ENCODE peak calls at places on chromosomes 1 and 21, in ten cellular contexts. G, F, Y, W, N, E, Z, C, V and R are unnamed samples.

GRCh38 chr1:217718873-217719272 is 87.7 kb downstream of the SPATA17 start:
- DNase-seq in G (no peak), F (no peak), Y (no peak), W (no peak), N (no peak), E (no peak), Z (no peak), C (peak), V (no peak), R (no peak)

GRCh38 chr21:45525153-45525909 is 16.9 kb downstream of the SLC19A1 start:
- DNase-seq in G (peak), F (no peak), Y (peak), W (peak), N (peak), E (no peak), Z (peak), C (no peak), V (peak), R (peak)

GRCh38 chr1:117120774-117121588 is 568 bp downstream of the TRIM45 start:
- DNase-seq in G (no peak), F (peak), Y (no peak), W (no peak), N (no peak), E (no peak), Z (no peak), C (no peak), V (peak), R (no peak)

GRCh38 chr21:32726742-32727477 is 903 bp downstream of the SYNJ1 start:
- DNase-seq in G (no peak), F (no peak), Y (peak), W (no peak), N (no peak), E (no peak), Z (peak), C (peak), V (no peak), R (peak)

GRCh38 chr21:27715131-27715530 is 748.2 kb upstream of the ADAMTS5 start:
- DNase-seq in G (no peak), F (no peak), Y (no peak), W (no peak), N (no peak), E (no peak), Z (no peak), C (no peak), V (no peak), R (no peak)

GRCh38 chr1:72412286-72412685 is 129.9 kb upstream of the NEGR1 start:
- DNase-seq in G (no peak), F (no peak), Y (no peak), W (no peak), N (no peak), E (no peak), Z (no peak), C (peak), V (no peak), R (no peak)

GRCh38 chr1:199551967-199552565 is 475.4 kb upstream of the NR5A2 start:
- DNase-seq in G (no peak), F (no peak), Y (no peak), W (peak), N (no peak), E (peak), Z (no peak), C (peak), V (peak), R (peak)

GRCh38 chr21:41029573-41029972 is 138.4 kb upstream of the BACE2 start:
- DNase-seq in G (no peak), F (no peak), Y (no peak), W (no peak), N (no peak), E (no peak), Z (no peak), C (no peak), V (no peak), R (no peak)

GRCh38 chr1:72432645-72433267 is 150.4 kb upstream of the NEGR1 start:
- DNase-seq in G (no peak), F (no peak), Y (no peak), W (no peak), N (no peak), E (no peak), Z (no peak), C (no peak), V (no peak), R (no peak)

DNA sequence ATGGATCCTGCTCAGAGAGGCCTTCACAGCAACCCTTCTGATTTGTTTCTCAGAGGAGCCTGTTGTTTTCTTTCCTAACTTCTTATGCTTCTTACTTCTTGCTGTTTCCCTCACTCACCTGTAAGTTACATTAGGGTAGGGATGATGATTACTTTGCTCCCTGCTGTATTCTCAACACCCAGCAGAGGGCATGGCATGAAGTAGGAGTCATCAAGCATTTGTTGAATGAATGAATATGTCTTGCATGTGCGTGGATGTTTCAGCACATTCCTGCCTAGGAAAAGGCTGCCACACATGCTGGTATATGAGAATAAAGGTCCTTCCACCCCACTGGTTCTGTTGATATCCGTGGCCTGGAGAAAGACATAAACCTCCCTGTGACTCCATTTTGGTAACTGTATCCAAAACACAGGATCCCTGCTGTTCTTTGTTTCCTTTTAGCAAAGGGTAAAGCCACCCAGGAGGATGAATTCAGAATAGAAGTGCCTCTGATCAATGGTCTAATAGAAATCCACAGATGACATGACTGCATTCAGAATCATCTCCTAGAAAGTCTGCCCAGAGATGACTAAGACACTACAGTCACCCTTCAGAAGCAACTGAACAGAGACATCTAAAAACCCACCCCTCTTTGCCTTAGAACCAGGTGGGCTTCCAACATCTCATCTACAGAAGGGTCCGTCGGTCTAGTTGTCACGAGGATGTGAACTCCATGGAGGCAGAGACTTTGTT is 168.8 kb downstream of the ZSCAN20 start:
- DNase-seq in G (no peak), F (no peak), Y (no peak), W (peak), N (no peak), E (no peak), Z (no peak), C (peak), V (peak), R (no peak)
- TF ChIP-seq CTCF in G (no peak), F (no peak), Y (peak), W (no peak), N (no peak), E (peak), Z (no peak), C (peak), V (peak), R (no peak)

GRCh38 chr1:1407101-1407956 is at the start of gene MRPL20:
- DNase-seq in G (peak), F (no peak), Y (peak), W (peak), N (peak), E (peak), Z (peak), C (peak), V (peak), R (peak)
- TF ChIP-seq CTCF in G (no peak), F (no peak), Y (no peak), W (no peak), N (no peak), E (no peak), Z (no peak), C (peak), V (peak), R (peak)

GRCh38 chr1:182525342-182525741 is 63.7 kb downstream of the RNASEL start:
- DNase-seq in G (no peak), F (no peak), Y (no peak), W (no peak), N (no peak), E (no peak), Z (no peak), C (no peak), V (no peak), R (no peak)

GRCh38 chr1:182527680-182528079 is 61.4 kb downstream of the RNASEL start:
- DNase-seq in G (no peak), F (no peak), Y (no peak), W (no peak), N (no peak), E (no peak), Z (no peak), C (no peak), V (no peak), R (no peak)
- TF ChIP-seq CTCF in G (no peak), F (no peak), Y (no peak), W (no peak), N (no peak), E (no peak), Z (no peak), C (no peak), V (no peak), R (no peak)

GRCh38 chr1:201527879-201528278 is 11.0 kb upstream of the NAV1 start:
- DNase-seq in G (no peak), F (no peak), Y (no peak), W (no peak), N (no peak), E (no peak), Z (no peak), C (no peak), V (no peak), R (no peak)

GRCh38 chr1:201533836-201534235 is 5.1 kb upstream of the NAV1 start:
- DNase-seq in G (peak), F (no peak), Y (no peak), W (no peak), N (no peak), E (no peak), Z (no peak), C (no peak), V (no peak), R (no peak)

GRCh38 chr1:201531551-201532425 is 7.1 kb upstream of the NAV1 start:
- DNase-seq in G (peak), F (no peak), Y (peak), W (no peak), N (no peak), E (no peak), Z (no peak), C (no peak), V (no peak), R (no peak)

GRCh38 chr1:201528631-201529260 is 10.2 kb upstream of the NAV1 start:
- DNase-seq in G (no peak), F (no peak), Y (no peak), W (no peak), N (no peak), E (no peak), Z (no peak), C (no peak), V (no peak), R (no peak)

DNA sequence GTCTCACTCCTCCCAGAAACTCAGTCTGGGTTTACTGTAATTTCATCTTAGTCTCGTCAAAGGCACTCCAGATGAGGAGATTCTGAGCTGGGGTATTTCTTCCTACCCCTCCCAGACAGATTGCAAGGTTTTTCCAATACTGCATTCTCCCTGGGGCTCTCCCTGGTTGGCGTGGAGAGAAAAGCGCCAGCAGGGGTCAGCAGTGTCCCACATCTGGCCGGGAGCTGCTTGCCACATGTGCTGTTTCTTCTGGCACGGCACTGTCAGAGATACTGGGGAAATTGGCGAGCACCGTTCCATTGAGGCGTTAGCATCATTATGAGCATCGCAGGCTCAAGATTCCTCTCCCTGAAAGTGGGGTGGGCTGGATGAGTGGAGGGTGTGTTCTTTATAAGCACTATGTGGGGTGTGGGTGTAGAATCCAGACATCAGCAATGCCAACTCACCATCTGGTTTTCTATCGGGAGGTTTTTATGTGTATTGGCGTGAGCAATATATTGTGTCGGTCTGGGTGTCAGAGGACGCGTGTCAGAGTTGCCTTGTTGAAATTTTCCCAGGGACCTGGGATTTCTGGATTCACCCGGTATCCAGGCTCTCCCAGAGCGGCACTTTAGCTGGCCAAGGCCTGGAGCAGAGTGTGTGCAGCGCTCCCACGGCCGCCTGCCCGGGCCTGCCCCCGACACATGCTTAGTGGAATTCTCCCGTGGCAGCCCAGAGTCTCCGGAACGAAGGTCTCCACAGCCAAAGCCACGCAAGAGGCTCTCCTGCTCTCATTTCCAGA is 8.0 kb upstream of the NAV1 start:
- DNase-seq in G (peak), F (peak), Y (peak), W (peak), N (peak), E (peak), Z (peak), C (peak), V (peak), R (peak)
- TF ChIP-seq CTCF in G (peak), F (peak), Y (peak), W (peak), N (peak), E (peak), Z (peak), C (peak), V (peak), R (peak)